ENCODE peak calls at places on chromosomes 2 and 18, in six cellular contexts. N, P, A, C, X and V are unnamed samples.

GRCh38 chr18:7173216-7173615 is 55.6 kb upstream of the LAMA1 start:
- DNase-seq in N (no peak), P (no peak), A (no peak), C (no peak), X (no peak), V (no peak)

GRCh38 chr2:71919701-71920100 is 228.0 kb downstream of the CYP26B1 start:
- DNase-seq in N (no peak), P (no peak), A (no peak), C (no peak), X (no peak), V (no peak)

GRCh38 chr18:63119647-63120046 is 199.9 kb downstream of the BCL2 start:
- DNase-seq in N (no peak), P (no peak), A (no peak), C (no peak), X (no peak), V (no peak)

GRCh38 chr2:162106146-162106551 is 32.1 kb upstream of the DPP4 start:
- DNase-seq in N (no peak), P (no peak), A (no peak), C (no peak), X (no peak), V (no peak)

GRCh38 chr18:5630057-5630765 is 86.4 kb upstream of the EPB41L3 start:
- DNase-seq in N (no peak), P (no peak), A (peak; percentile 84), C (peak; percentile 79), X (peak; percentile 91), V (no peak)

GRCh38 chr18:24831871-24832665 is 371.6 kb downstream of the HRH4 start:
- DNase-seq in N (no peak), P (no peak), A (no peak), C (no peak), X (no peak), V (no peak)

GRCh38 chr2:23563673-23564617 is 179.0 kb downstream of the KLHL29 start:
- DNase-seq in N (no peak), P (no peak), A (peak; percentile 52), C (peak; percentile 66), X (no peak), V (no peak)

GRCh38 chr2:187996630-187997029 is 295.0 kb upstream of the GULP1 start:
- DNase-seq in N (no peak), P (no peak), A (no peak), C (no peak), X (no peak), V (no peak)

DNA sequence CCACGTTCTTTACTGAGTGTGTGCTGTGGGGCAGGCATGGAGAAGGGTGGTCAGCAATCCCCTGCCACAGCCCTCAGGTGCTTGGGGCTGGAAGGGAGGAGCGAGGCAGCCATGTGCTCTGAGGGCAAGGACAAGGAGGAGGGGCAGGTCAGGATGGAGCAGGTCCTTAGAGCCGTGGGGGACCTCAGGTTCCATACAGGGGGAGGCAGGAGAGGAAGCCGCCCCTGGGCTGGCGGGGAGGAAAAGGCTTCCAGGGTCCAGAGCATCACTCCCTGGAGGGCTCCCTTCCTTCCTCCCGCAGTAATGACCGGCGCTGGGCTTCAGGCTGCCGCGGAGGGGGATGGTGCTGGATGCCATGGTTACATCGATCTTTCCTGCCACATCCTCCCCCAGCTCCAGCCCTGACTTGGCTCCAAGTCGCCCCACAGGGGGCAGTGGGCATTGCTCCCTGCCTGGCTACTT is 6.6 kb downstream of the GAREM2 start:
- DNase-seq in N (no peak), P (no peak), A (no peak), C (no peak), X (no peak), V (no peak)
- H3K4me3 ChIP-seq in N (no peak overlapping the region), P (no peak overlapping the region), A (no peak overlapping the region), C (no peak overlapping the region), X (peak overlapping the region; percentile 61), V (peak overlapping the region; percentile 67)

GRCh38 chr2:235649418-235649817 is 155.6 kb downstream of the AGAP1 start:
- DNase-seq in N (no peak), P (no peak), A (no peak), C (no peak), X (no peak), V (no peak)

GRCh38 chr2:235651643-235652042 is 157.8 kb downstream of the AGAP1 start:
- DNase-seq in N (no peak), P (no peak), A (no peak), C (no peak), X (no peak), V (no peak)

GRCh38 chr2:235659767-235660322 is 166.0 kb downstream of the AGAP1 start:
- DNase-seq in N (no peak), P (no peak), A (no peak), C (peak; percentile 27), X (peak; percentile 37), V (no peak)

GRCh38 chr2:235658371-235659174 is 164.7 kb downstream of the AGAP1 start:
- DNase-seq in N (no peak), P (no peak), A (peak; percentile 68), C (no peak), X (peak; percentile 80), V (no peak)

GRCh38 chr2:235654115-235654514 is 160.3 kb downstream of the AGAP1 start:
- DNase-seq in N (no peak), P (no peak), A (no peak), C (no peak), X (no peak), V (no peak)
- H3K9me3 ChIP-seq in N (no peaks in the 10 kb centered on the region), P (no peaks in the 10 kb centered on the region), A (no peaks in the 10 kb centered on the region), C (no peaks in the 10 kb centered on the region), X (no peaks in the 10 kb centered on the region), V (no peaks in the 10 kb centered on the region)

DNA sequence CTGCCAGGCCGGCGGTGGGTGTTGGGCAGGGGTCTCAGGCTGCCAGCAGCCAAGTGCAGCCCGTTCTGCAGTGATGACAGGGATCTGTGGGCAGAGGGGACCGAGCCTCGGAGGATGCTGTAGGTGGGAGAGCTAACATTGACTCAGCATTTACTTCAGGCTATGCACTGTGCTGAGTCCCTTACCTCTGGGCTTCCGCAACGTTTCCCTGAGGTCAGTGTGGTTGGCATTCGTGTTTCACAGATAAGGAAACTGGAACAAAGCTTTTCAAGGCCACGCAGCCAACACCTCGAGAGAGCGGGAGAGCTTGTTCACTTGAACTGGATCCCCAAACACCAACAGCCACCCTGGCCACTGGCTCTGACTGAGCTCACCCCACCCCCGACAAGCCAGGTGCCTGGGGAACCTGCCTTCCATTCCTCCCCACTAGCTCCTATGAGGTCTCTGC is 839 bp upstream of the GPR148 start:
- DNase-seq in N (no peak), P (peak; percentile 40), A (no peak), C (peak; percentile 90), X (no peak), V (no peak)
- H3K4me3 ChIP-seq in N (peak overlapping the region; percentile 49), P (peak overlapping the region; percentile 37), A (no peak overlapping the region), C (no peak overlapping the region), X (peak overlapping the region; percentile 60), V (peak overlapping the region; percentile 80)

GRCh38 chr2:99340669-99341236 is 3.6 kb downstream of the EIF5B start:
- DNase-seq in N (no peak), P (no peak), A (no peak), C (no peak), X (no peak), V (no peak)
- H3K9me3 ChIP-seq in N (no peaks in the 10 kb centered on the region), P (no peaks in the 10 kb centered on the region), A (no peaks in the 10 kb centered on the region), C (no peaks in the 10 kb centered on the region), X (no peaks in the 10 kb centered on the region), V (no peaks in the 10 kb centered on the region)

GRCh38 chr2:134138115-134138514 is 115.8 kb upstream of the MGAT5 start:
- DNase-seq in N (no peak), P (no peak), A (no peak), C (no peak), X (no peak), V (no peak)

GRCh38 chr2:134134827-134135226 is 119.0 kb upstream of the MGAT5 start:
- DNase-seq in N (no peak), P (no peak), A (no peak), C (no peak), X (no peak), V (no peak)

GRCh38 chr2:134135793-134136192 is 118.1 kb upstream of the MGAT5 start:
- DNase-seq in N (no peak), P (no peak), A (no peak), C (no peak), X (no peak), V (no peak)

GRCh38 chr2:134137182-134137595 is 116.7 kb upstream of the MGAT5 start:
- DNase-seq in N (no peak), P (no peak), A (peak; percentile 66), C (peak; percentile 74), X (peak; percentile 73), V (no peak)

GRCh38 chr2:134136702-134137101 is 117.2 kb upstream of the MGAT5 start:
- DNase-seq in N (no peak), P (no peak), A (no peak), C (no peak), X (no peak), V (no peak)
- H3K4me3 ChIP-seq in N (peak overlapping the region; percentile 4), P (no peak overlapping the region), A (no peak overlapping the region), C (no peak overlapping the region), X (peak overlapping the region; percentile 28), V (peak overlapping the region; percentile 59)

DNA sequence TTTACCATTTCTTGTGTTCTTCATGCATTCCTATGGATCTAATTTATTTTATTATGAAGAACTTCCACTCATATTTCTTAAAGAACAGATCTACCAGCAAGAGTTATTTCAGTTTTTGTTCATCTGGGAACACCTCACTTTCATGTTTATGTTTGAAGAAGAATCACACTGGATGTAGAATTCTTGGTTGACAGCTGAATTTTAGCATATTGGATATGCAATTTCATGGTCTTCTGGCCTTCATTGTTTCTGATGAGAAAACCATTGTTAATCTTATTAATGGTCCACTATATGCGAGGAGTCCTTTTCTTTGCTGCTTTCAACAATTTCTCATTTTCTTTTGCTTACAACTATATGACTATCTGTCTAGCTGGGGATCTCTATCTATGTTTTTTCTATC is 189.2 kb downstream of the UXS1 start:
- DNase-seq in N (no peak), P (no peak), A (no peak), C (no peak), X (no peak), V (no peak)
- H3K9me3 ChIP-seq in N (no peaks in the 10 kb centered on the region), P (peaks cover 42% of the 10 kb centered on the region), A (peaks cover 2% of the 10 kb centered on the region), C (no peaks in the 10 kb centered on the region), X (peaks cover 15% of the 10 kb centered on the region), V (peaks cover 19% of the 10 kb centered on the region)

GRCh38 chr2:64945973-64946736 is 43.0 kb upstream of the SLC1A4 start:
- DNase-seq in N (peak; percentile 10), P (peak; percentile 14), A (no peak), C (peak; percentile 24), X (peak; percentile 69), V (no peak)
- H3K4me3 ChIP-seq in N (no peak overlapping the region), P (peak overlapping the region; percentile 82), A (no peak overlapping the region), C (no peak overlapping the region), X (no peak overlapping the region), V (no peak overlapping the region)

GRCh38 chr2:68491582-68491981 is 24.2 kb downstream of the APLF start:
- DNase-seq in N (no peak), P (no peak), A (no peak), C (no peak), X (no peak), V (no peak)
- H3K9me3 ChIP-seq in N (peaks cover 10% of the 10 kb centered on the region), P (no peaks in the 10 kb centered on the region), A (peaks cover 3% of the 10 kb centered on the region), C (no peaks in the 10 kb centered on the region), X (no peaks in the 10 kb centered on the region), V (peaks cover 6% of the 10 kb centered on the region)

DNA sequence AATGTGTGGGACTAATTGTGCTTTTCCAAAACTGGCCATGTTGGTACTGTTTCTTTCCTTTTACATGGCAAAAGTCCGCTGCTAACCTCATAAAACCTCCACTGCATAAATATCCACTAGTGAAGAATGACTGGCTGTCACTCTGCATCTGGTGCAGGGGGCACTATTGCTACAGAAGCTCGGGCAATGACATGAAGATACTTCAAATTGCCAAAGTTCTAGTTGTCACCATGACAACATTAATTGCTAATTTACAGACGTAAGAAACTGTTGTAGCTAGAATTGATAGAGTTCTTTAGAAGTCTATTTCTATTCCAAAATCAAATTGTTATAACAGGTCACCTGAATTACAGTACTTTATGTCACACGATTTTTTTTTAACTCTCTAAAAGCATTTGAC is 861 bp downstream of the CFAP210 start:
- DNase-seq in N (no peak), P (peak; percentile 11), A (no peak), C (no peak), X (no peak), V (no peak)
- H3K4me3 ChIP-seq in N (no peak overlapping the region), P (peak overlapping the region; percentile 82), A (no peak overlapping the region), C (no peak overlapping the region), X (peak overlapping the region; percentile 73), V (peak overlapping the region; percentile 94)

GRCh38 chr18:23203891-23204432 is 68.7 kb downstream of the CABLES1 start:
- DNase-seq in N (no peak), P (no peak), A (no peak), C (no peak), X (no peak), V (no peak)
- H3K9me3 ChIP-seq in N (no peaks in the 10 kb centered on the region), P (no peaks in the 10 kb centered on the region), A (no peaks in the 10 kb centered on the region), C (no peaks in the 10 kb centered on the region), X (no peaks in the 10 kb centered on the region), V (no peaks in the 10 kb centered on the region)